ENCODE peak calls at places on chromosomes 2 and 18, in seven cellular contexts. X is omental fat pad, Y is EH, R is HEK293T, W is left ventricle myocardium superior, O is fibroblast of villous mesenchyme, V is T1000. F is an unnamed sample.

GRCh38 chr18:78561757-78562445 is 417.7 kb upstream of the SALL3 start:
- DNase-seq in R (no peak), W (no peak), V (no peak), O (no peak), Y (no peak), X (no peak), F (no peak)

GRCh38 chr18:63999871-64000270 is 30.0 kb downstream of the SERPINB8 start:
- DNase-seq in R (no peak), W (no peak), V (no peak), X (no peak), O (no peak), Y (no peak), F (no peak)

GRCh38 chr2:46674451-46674850 is 195.1 kb downstream of the TMEM247 start:
- DNase-seq in R (no peak), Y (peak; percentile 70), X (no peak), V (no peak), W (no peak), O (peak; percentile 53), F (no peak)

GRCh38 chr2:105254520-105255210 is 13.1 kb downstream of the GPR45 start:
- DNase-seq in O (no peak), V (no peak), X (no peak), W (no peak), R (no peak), Y (no peak), F (no peak)

GRCh38 chr2:150063432-150063889 is 424.0 kb downstream of the RND3 start:
- DNase-seq in Y (peak; percentile 86), R (no peak), V (no peak), O (peak; percentile 56), W (no peak), X (no peak), F (no peak)

GRCh38 chr2:222034058-222034457 is 264.7 kb downstream of the PAX3 start:
- DNase-seq in X (no peak), Y (no peak), O (no peak), V (no peak), W (no peak), R (no peak), F (no peak)

GRCh38 chr2:237558918-237559645 is 7.3 kb upstream of the PRLH start:
- DNase-seq in O (peak; percentile 97), X (peak; percentile 58), Y (peak; percentile 96), R (no peak), V (no peak), W (peak; percentile 79), F (peak; percentile 98)

GRCh38 chr2:74261204-74261864 is 62.9 kb downstream of the MTHFD2 start:
- DNase-seq in Y (peak; percentile 59), V (no peak), O (peak; percentile 39), W (peak; percentile 50), R (no peak), X (no peak), F (no peak)

GRCh38 chr2:219514196-219514761 is at the start of gene ASIC4:
- DNase-seq in Y (peak; percentile 38), R (no peak), W (no peak), V (no peak), O (peak; percentile 12), X (no peak), F (no peak)

GRCh38 chr2:216633616-216634316 is 546 bp downstream of the IGFBP2 start:
- DNase-seq in X (no peak), Y (no peak), W (peak; percentile 51), O (peak; percentile 16), V (no peak), R (peak; percentile 44), F (no peak)

GRCh38 chr2:30707304-30707903 is 99.8 kb downstream of the CAPN13 start:
- DNase-seq in R (no peak), Y (no peak), O (no peak), V (no peak), W (no peak), X (no peak), F (no peak)

GRCh38 chr2:137117385-137117784 is 352.0 kb downstream of the THSD7B start:
- DNase-seq in X (no peak), R (no peak), O (no peak), Y (peak; percentile 40), V (no peak), W (no peak), F (no peak)

GRCh38 chr2:100853909-100854810 is 34.2 kb downstream of the NPAS2 start:
- DNase-seq in W (peak; percentile 40), O (no peak), R (no peak), V (no peak), X (no peak), Y (no peak), F (peak; percentile 81)